ENCODE peak calls at places on chromosomes 2 and 18, in ten cellular contexts. One of them, this sample, is unnamed.

GRCh38 chr2:189076572-189076971 is 102.4 kb downstream of the COL3A1 start:
- DNase-seq in tibial artery: peak
- DNase-seq in 8988T: no peak
- DNase-seq in GM23248: peak
- DNase-seq in pancreas: no peak
- DNase-seq in progenitor cell of endocrine pancreas: no peak
- DNase-seq in cardiac muscle cell: no peak
- DNase-seq in MCF 10A: peak
- DNase-seq in neuronal stem cell: no peak
- DNase-seq in astrocyte of the hippocampus: no peak
- DNase-seq in this sample: no peak

GRCh38 chr2:202965810-202966454 is 48.7 kb upstream of the NBEAL1 start:
- DNase-seq in astrocyte of the hippocampus: peak
- DNase-seq in cardiac muscle cell: peak
- DNase-seq in neuronal stem cell: no peak
- DNase-seq in 8988T: no peak
- DNase-seq in progenitor cell of endocrine pancreas: no peak
- DNase-seq in GM23248: peak
- DNase-seq in tibial artery: no peak
- DNase-seq in pancreas: no peak
- DNase-seq in MCF 10A: peak
- DNase-seq in this sample: no peak

GRCh38 chr2:69291004-69291650 is 95.9 kb downstream of the GFPT1 start:
- DNase-seq in progenitor cell of endocrine pancreas: no peak
- DNase-seq in cardiac muscle cell: no peak
- DNase-seq in neuronal stem cell: no peak
- DNase-seq in MCF 10A: no peak
- DNase-seq in GM23248: peak
- DNase-seq in pancreas: no peak
- DNase-seq in 8988T: no peak
- DNase-seq in astrocyte of the hippocampus: peak
- DNase-seq in tibial artery: no peak
- DNase-seq in this sample: no peak

GRCh38 chr2:170377469-170378207 is 199.7 kb downstream of the MYO3B start:
- DNase-seq in astrocyte of the hippocampus: no peak
- DNase-seq in 8988T: no peak
- DNase-seq in tibial artery: peak
- DNase-seq in MCF 10A: no peak
- DNase-seq in progenitor cell of endocrine pancreas: no peak
- DNase-seq in GM23248: peak
- DNase-seq in cardiac muscle cell: no peak
- DNase-seq in pancreas: no peak
- DNase-seq in neuronal stem cell: no peak
- DNase-seq in this sample: no peak

GRCh38 chr2:29238497-29238896 is 123.3 kb downstream of the CLIP4 start:
- DNase-seq in cardiac muscle cell: peak
- DNase-seq in MCF 10A: peak
- DNase-seq in progenitor cell of endocrine pancreas: no peak
- DNase-seq in GM23248: peak
- DNase-seq in 8988T: peak
- DNase-seq in tibial artery: no peak
- DNase-seq in pancreas: peak
- DNase-seq in astrocyte of the hippocampus: peak
- DNase-seq in neuronal stem cell: no peak
- DNase-seq in this sample: peak

GRCh38 chr2:63614448-63614968 is 25.7 kb downstream of the MDH1 start:
- DNase-seq in progenitor cell of endocrine pancreas: no peak
- DNase-seq in GM23248: peak
- DNase-seq in pancreas: no peak
- DNase-seq in MCF 10A: peak
- DNase-seq in tibial artery: no peak
- DNase-seq in astrocyte of the hippocampus: peak
- DNase-seq in 8988T: no peak
- DNase-seq in cardiac muscle cell: peak
- DNase-seq in neuronal stem cell: peak
- DNase-seq in this sample: no peak

GRCh38 chr2:165524720-165525119 is 55.2 kb downstream of the CSRNP3 start:
- DNase-seq in pancreas: no peak
- DNase-seq in MCF 10A: no peak
- DNase-seq in 8988T: no peak
- DNase-seq in progenitor cell of endocrine pancreas: no peak
- DNase-seq in neuronal stem cell: no peak
- DNase-seq in cardiac muscle cell: no peak
- DNase-seq in tibial artery: no peak
- DNase-seq in astrocyte of the hippocampus: no peak
- DNase-seq in GM23248: no peak
- DNase-seq in this sample: no peak

GRCh38 chr18:48333563-48333962 is 75.6 kb downstream of the ZBTB7C start:
- DNase-seq in MCF 10A: no peak
- DNase-seq in 8988T: no peak
- DNase-seq in tibial artery: no peak
- DNase-seq in progenitor cell of endocrine pancreas: no peak
- DNase-seq in neuronal stem cell: no peak
- DNase-seq in cardiac muscle cell: peak
- DNase-seq in pancreas: no peak
- DNase-seq in astrocyte of the hippocampus: no peak
- DNase-seq in GM23248: no peak
- DNase-seq in this sample: no peak

GRCh38 chr2:25720575-25720974 is 47.2 kb upstream of the DTNB start:
- DNase-seq in astrocyte of the hippocampus: no peak
- DNase-seq in GM23248: no peak
- DNase-seq in cardiac muscle cell: no peak
- DNase-seq in neuronal stem cell: no peak
- DNase-seq in tibial artery: no peak
- DNase-seq in progenitor cell of endocrine pancreas: no peak
- DNase-seq in 8988T: no peak
- DNase-seq in pancreas: no peak
- DNase-seq in MCF 10A: no peak
- DNase-seq in this sample: no peak

GRCh38 chr2:38274286-38275276 is 102.5 kb downstream of the ATL2 start:
- DNase-seq in MCF 10A: peak
- DNase-seq in neuronal stem cell: peak
- DNase-seq in GM23248: peak
- DNase-seq in progenitor cell of endocrine pancreas: no peak
- DNase-seq in pancreas: no peak
- DNase-seq in astrocyte of the hippocampus: peak
- DNase-seq in 8988T: peak
- DNase-seq in cardiac muscle cell: peak
- DNase-seq in tibial artery: no peak
- DNase-seq in this sample: peak

GRCh38 chr2:27888790-27889189 is 1.4 kb downstream of the RBKS start:
- DNase-seq in MCF 10A: no peak
- DNase-seq in astrocyte of the hippocampus: peak
- DNase-seq in GM23248: peak
- DNase-seq in cardiac muscle cell: no peak
- DNase-seq in 8988T: no peak
- DNase-seq in pancreas: no peak
- DNase-seq in tibial artery: no peak
- DNase-seq in neuronal stem cell: no peak
- DNase-seq in progenitor cell of endocrine pancreas: no peak
- DNase-seq in this sample: no peak

GRCh38 chr2:134252092-134252775 is 1.6 kb upstream of the MGAT5 start:
- DNase-seq in astrocyte of the hippocampus: no peak
- DNase-seq in pancreas: no peak
- DNase-seq in tibial artery: no peak
- DNase-seq in progenitor cell of endocrine pancreas: no peak
- DNase-seq in neuronal stem cell: no peak
- DNase-seq in 8988T: no peak
- DNase-seq in cardiac muscle cell: no peak
- DNase-seq in MCF 10A: no peak
- DNase-seq in GM23248: peak
- DNase-seq in this sample: no peak

GRCh38 chr2:29309090-29310054 is 194.2 kb downstream of the CLIP4 start:
- DNase-seq in tibial artery: peak
- DNase-seq in 8988T: no peak
- DNase-seq in MCF 10A: peak
- DNase-seq in pancreas: no peak
- DNase-seq in astrocyte of the hippocampus: peak
- DNase-seq in GM23248: peak
- DNase-seq in progenitor cell of endocrine pancreas: peak
- DNase-seq in neuronal stem cell: peak
- DNase-seq in cardiac muscle cell: peak
- DNase-seq in this sample: peak

GRCh38 chr18:48728204-48728833 is 189.5 kb downstream of the CTIF start:
- DNase-seq in MCF 10A: peak
- DNase-seq in tibial artery: peak
- DNase-seq in neuronal stem cell: no peak
- DNase-seq in pancreas: no peak
- DNase-seq in progenitor cell of endocrine pancreas: no peak
- DNase-seq in GM23248: peak
- DNase-seq in astrocyte of the hippocampus: peak
- DNase-seq in 8988T: no peak
- DNase-seq in cardiac muscle cell: no peak
- DNase-seq in this sample: no peak

GRCh38 chr2:66840321-66841014 is 405.5 kb downstream of the MEIS1 start:
- DNase-seq in tibial artery: no peak
- DNase-seq in neuronal stem cell: no peak
- DNase-seq in 8988T: no peak
- DNase-seq in MCF 10A: peak
- DNase-seq in GM23248: peak
- DNase-seq in astrocyte of the hippocampus: no peak
- DNase-seq in cardiac muscle cell: no peak
- DNase-seq in pancreas: no peak
- DNase-seq in progenitor cell of endocrine pancreas: no peak
- DNase-seq in this sample: no peak

GRCh38 chr2:38377501-38378258 is 607 bp upstream of the ATL2 start:
- DNase-seq in 8988T: peak
- DNase-seq in neuronal stem cell: no peak
- DNase-seq in pancreas: no peak
- DNase-seq in MCF 10A: peak
- DNase-seq in GM23248: peak
- DNase-seq in tibial artery: no peak
- DNase-seq in progenitor cell of endocrine pancreas: no peak
- DNase-seq in astrocyte of the hippocampus: peak
- DNase-seq in cardiac muscle cell: peak
- DNase-seq in this sample: no peak

GRCh38 chr2:216758431-216759155 is 63.2 kb upstream of the IGFBP5 start:
- DNase-seq in pancreas: no peak
- DNase-seq in MCF 10A: no peak
- DNase-seq in tibial artery: no peak
- DNase-seq in neuronal stem cell: no peak
- DNase-seq in 8988T: no peak
- DNase-seq in progenitor cell of endocrine pancreas: no peak
- DNase-seq in GM23248: no peak
- DNase-seq in astrocyte of the hippocampus: no peak
- DNase-seq in cardiac muscle cell: no peak
- DNase-seq in this sample: no peak

GRCh38 chr2:144449028-144449406 is 70.9 kb downstream of the ZEB2 start:
- DNase-seq in neuronal stem cell: no peak
- DNase-seq in astrocyte of the hippocampus: no peak
- DNase-seq in GM23248: peak
- DNase-seq in cardiac muscle cell: peak
- DNase-seq in progenitor cell of endocrine pancreas: no peak
- DNase-seq in 8988T: no peak
- DNase-seq in tibial artery: no peak
- DNase-seq in pancreas: no peak
- DNase-seq in MCF 10A: no peak
- DNase-seq in this sample: peak

GRCh38 chr2:118417417-118418125 is 329.3 kb downstream of the INSIG2 start:
- DNase-seq in GM23248: peak
- DNase-seq in astrocyte of the hippocampus: peak
- DNase-seq in neuronal stem cell: no peak
- DNase-seq in cardiac muscle cell: no peak
- DNase-seq in pancreas: no peak
- DNase-seq in tibial artery: no peak
- DNase-seq in MCF 10A: peak
- DNase-seq in progenitor cell of endocrine pancreas: no peak
- DNase-seq in 8988T: no peak
- DNase-seq in this sample: no peak

GRCh38 chr2:238169021-238169707 is 10.4 kb downstream of the ERFE start:
- DNase-seq in astrocyte of the hippocampus: peak
- DNase-seq in tibial artery: peak
- DNase-seq in MCF 10A: peak
- DNase-seq in pancreas: no peak
- DNase-seq in progenitor cell of endocrine pancreas: no peak
- DNase-seq in neuronal stem cell: no peak
- DNase-seq in 8988T: no peak
- DNase-seq in cardiac muscle cell: no peak
- DNase-seq in GM23248: peak
- DNase-seq in this sample: no peak

GRCh38 chr2:45904931-45905642 is 253.6 kb downstream of the PRKCE start:
- DNase-seq in pancreas: no peak
- DNase-seq in tibial artery: no peak
- DNase-seq in 8988T: no peak
- DNase-seq in neuronal stem cell: no peak
- DNase-seq in progenitor cell of endocrine pancreas: no peak
- DNase-seq in MCF 10A: no peak
- DNase-seq in cardiac muscle cell: no peak
- DNase-seq in astrocyte of the hippocampus: peak
- DNase-seq in GM23248: peak
- DNase-seq in this sample: peak

GRCh38 chr18:731185-731584 is 18.8 kb upstream of the ENOSF1 start:
- DNase-seq in GM23248: peak
- DNase-seq in neuronal stem cell: no peak
- DNase-seq in astrocyte of the hippocampus: no peak
- DNase-seq in tibial artery: no peak
- DNase-seq in pancreas: no peak
- DNase-seq in 8988T: no peak
- DNase-seq in cardiac muscle cell: no peak
- DNase-seq in MCF 10A: no peak
- DNase-seq in progenitor cell of endocrine pancreas: no peak
- DNase-seq in this sample: no peak

GRCh38 chr2:118913805-118914645 is 28.0 kb upstream of the MARCO start:
- DNase-seq in MCF 10A: peak
- DNase-seq in GM23248: peak
- DNase-seq in cardiac muscle cell: no peak
- DNase-seq in pancreas: no peak
- DNase-seq in astrocyte of the hippocampus: no peak
- DNase-seq in neuronal stem cell: no peak
- DNase-seq in tibial artery: no peak
- DNase-seq in progenitor cell of endocrine pancreas: no peak
- DNase-seq in 8988T: no peak
- DNase-seq in this sample: no peak

GRCh38 chr2:118748245-118748885 is 99.1 kb downstream of the EN1 start:
- DNase-seq in cardiac muscle cell: no peak
- DNase-seq in pancreas: no peak
- DNase-seq in GM23248: no peak
- DNase-seq in neuronal stem cell: no peak
- DNase-seq in MCF 10A: no peak
- DNase-seq in astrocyte of the hippocampus: no peak
- DNase-seq in tibial artery: no peak
- DNase-seq in 8988T: no peak
- DNase-seq in progenitor cell of endocrine pancreas: no peak
- DNase-seq in this sample: no peak

GRCh38 chr2:241897231-241897916 is 27.8 kb downstream of the RTP5 start:
- DNase-seq in pancreas: peak
- DNase-seq in tibial artery: peak
- DNase-seq in MCF 10A: no peak
- DNase-seq in 8988T: no peak
- DNase-seq in GM23248: no peak
- DNase-seq in neuronal stem cell: no peak
- DNase-seq in astrocyte of the hippocampus: no peak
- DNase-seq in cardiac muscle cell: no peak
- DNase-seq in progenitor cell of endocrine pancreas: no peak
- DNase-seq in this sample: peak